ENCODE peak calls at places on chromosomes 4 and X, in eight cellular contexts. Q is lower lobe of right lung, A is suprapubic skin, S is MM.1S, C is ascending aorta, U is OCI-LY7, I is astrocyte, B is spleen. T is an unnamed sample.

GRCh38 chr4:73417973-73418372 is 13.9 kb downstream of the ALB start:
- DNase-seq in Q (no peak), A (no peak), S (no peak), C (no peak), U (no peak), I (no peak), B (no peak), T (no peak)

GRCh38 chr4:181659202-181659601 is 584.0 kb upstream of the TENM3 start:
- DNase-seq in Q (no peak), A (no peak), S (no peak), C (no peak), U (no peak), I (no peak), B (no peak), T (no peak)

GRCh38 chrX:84441143-84441542 is 61.1 kb downstream of the HDX start:
- DNase-seq in Q (no peak), A (no peak), S (no peak), C (no peak), U (no peak), I (peak), B (no peak), T (no peak)

GRCh38 chrX:147958316-147958715 is 22.8 kb upstream of the FMR1NB start:
- DNase-seq in Q (no peak), A (no peak), S (no peak), C (no peak), U (no peak), I (peak), B (no peak), T (peak)

GRCh38 chrX:40444798-40445496 is 135.8 kb upstream of the ATP6AP2 start:
- DNase-seq in Q (no peak), A (no peak), S (no peak), C (no peak), U (no peak), I (no peak), B (no peak), T (no peak)

GRCh38 chrX:53128097-53128749 is 34.3 kb downstream of the KANTR start:
- DNase-seq in Q (no peak), A (no peak), S (no peak), C (no peak), U (no peak), I (peak), B (no peak), T (no peak)

GRCh38 chr4:26237916-26238315 is 82.9 kb upstream of the RBPJ start:
- DNase-seq in Q (no peak), A (no peak), S (no peak), C (no peak), U (no peak), I (no peak), B (no peak), T (no peak)

GRCh38 chrX:119266364-119266995 is 30.4 kb downstream of the PGRMC1 start:
- DNase-seq in Q (no peak), A (no peak), S (peak), C (no peak), U (peak), I (no peak), B (no peak), T (peak)

GRCh38 chrX:23792861-23793553 is 10.0 kb downstream of the SAT1 start:
- DNase-seq in Q (no peak), A (no peak), S (no peak), C (no peak), U (no peak), I (no peak), B (no peak), T (no peak)

GRCh38 chrX:10467793-10468192 is 152.6 kb downstream of the MID1 start:
- DNase-seq in Q (no peak), A (no peak), S (no peak), C (no peak), U (no peak), I (peak), B (no peak), T (no peak)

GRCh38 chrX:46386511-46386910 is 158.7 kb downstream of the ZNF674 start:
- DNase-seq in Q (no peak), A (no peak), S (no peak), C (no peak), U (peak), I (no peak), B (no peak), T (no peak)
- TF ChIP-seq CTCF in Q (no peak), A (no peak), S (peak), C (no peak), U (peak), I (peak), B (no peak), T (no peak)

GRCh38 chr4:6469898-6470501 is 2.4 kb downstream of the PPP2R2C start:
- DNase-seq in Q (no peak), A (no peak), S (no peak), C (no peak), U (no peak), I (no peak), B (peak), T (no peak)

GRCh38 chr4:6472008-6472386 is 417 bp downstream of the PPP2R2C start:
- DNase-seq in Q (no peak), A (peak), S (no peak), C (no peak), U (no peak), I (no peak), B (peak), T (no peak)

GRCh38 chr4:6472387-6473263 is at the start of gene PPP2R2C:
- DNase-seq in Q (no peak), A (peak), S (no peak), C (no peak), U (no peak), I (no peak), B (peak), T (no peak)

GRCh38 chr4:6470502-6471302 is 1.7 kb downstream of the PPP2R2C start:
- DNase-seq in Q (no peak), A (peak), S (no peak), C (no peak), U (no peak), I (peak), B (peak), T (peak)

GRCh38 chr4:6471303-6472007 is 959 bp downstream of the PPP2R2C start:
- DNase-seq in Q (no peak), A (no peak), S (no peak), C (no peak), U (no peak), I (no peak), B (peak), T (no peak)
- H3K27ac ChIP-seq in Q (no peak), A (no peak), S (no peak), C (no peak), U (no peak), I (no peak), B (no peak), T (no peak)

GRCh38 chrX:135596495-135596894 is 76.0 kb downstream of the INTS6L start:
- DNase-seq in Q (peak), A (no peak), S (peak), C (no peak), U (peak), I (no peak), B (peak), T (peak)

GRCh38 chrX:135595543-135595942 is 75.1 kb downstream of the INTS6L start:
- DNase-seq in Q (no peak), A (no peak), S (no peak), C (no peak), U (no peak), I (no peak), B (no peak), T (no peak)

GRCh38 chrX:135591871-135592270 is 71.4 kb downstream of the INTS6L start:
- DNase-seq in Q (no peak), A (no peak), S (no peak), C (no peak), U (no peak), I (no peak), B (no peak), T (no peak)
- TF ChIP-seq CTCF in Q (no peak), A (no peak), S (no peak), C (no peak), U (no peak), I (no peak), B (no peak), T (no peak)

DNA sequence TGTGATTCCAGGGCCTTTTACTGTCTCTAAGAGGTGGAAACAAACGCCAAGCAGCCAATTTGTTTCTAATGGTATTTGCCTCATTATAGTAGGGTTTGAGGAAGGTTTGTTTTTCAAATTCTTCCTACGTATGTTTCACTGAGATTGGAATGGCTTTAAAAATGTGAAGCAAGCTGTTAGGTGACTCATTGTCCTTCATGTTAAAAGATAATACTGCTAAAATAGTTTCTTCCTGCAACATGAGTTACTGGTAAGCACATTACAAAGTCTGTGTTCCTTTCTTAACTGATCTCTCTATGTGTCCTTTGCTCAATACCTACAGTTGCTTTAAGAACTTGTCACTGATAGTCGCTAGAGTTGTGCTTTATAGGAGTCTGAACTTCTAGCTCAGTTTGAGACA is 1183.9 kb downstream of the RPA4 start:
- DNase-seq in Q (no peak), A (no peak), S (no peak), C (no peak), U (no peak), I (peak), B (no peak), T (no peak)
- H3K27ac ChIP-seq in Q (no peak), A (no peak), S (no peak), C (no peak), U (no peak), I (no peak), B (no peak), T (no peak)

DNA sequence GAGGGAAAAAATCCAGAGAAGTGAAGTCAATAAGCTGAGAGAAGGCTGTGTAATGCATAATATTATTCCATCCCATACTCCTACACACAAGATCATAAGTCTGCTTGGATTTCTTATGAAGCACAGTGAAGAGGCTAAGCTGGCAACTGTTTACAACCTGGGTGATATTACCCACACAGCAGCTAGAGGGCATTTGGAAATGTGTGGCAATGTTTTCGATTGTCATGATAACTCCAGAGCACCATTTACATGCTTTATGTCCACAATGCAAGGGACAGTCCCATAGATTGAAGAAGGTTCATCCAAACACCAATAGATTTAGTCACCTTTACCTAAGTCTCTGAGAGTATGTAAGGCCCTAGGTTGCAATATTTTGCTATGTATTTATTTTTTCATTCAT is 412.2 kb downstream of the PPP3CA start:
- DNase-seq in Q (no peak), A (no peak), S (peak), C (no peak), U (peak), I (no peak), B (no peak), T (peak)
- TF ChIP-seq CTCF in Q (no peak), A (no peak), S (peak), C (no peak), U (peak), I (peak), B (peak), T (peak)

GRCh38 chr4:183988874-183989273 is 83.8 kb downstream of the STOX2 start:
- DNase-seq in Q (no peak), A (no peak), S (no peak), C (no peak), U (no peak), I (no peak), B (no peak), T (no peak)

GRCh38 chr4:183989471-183989870 is 84.4 kb downstream of the STOX2 start:
- DNase-seq in Q (no peak), A (no peak), S (no peak), C (no peak), U (no peak), I (peak), B (no peak), T (no peak)

GRCh38 chr4:183986645-183987528 is 81.8 kb downstream of the STOX2 start:
- DNase-seq in Q (no peak), A (no peak), S (no peak), C (no peak), U (no peak), I (no peak), B (no peak), T (peak)

GRCh38 chr4:183987987-183988392 is 82.9 kb downstream of the STOX2 start:
- DNase-seq in Q (peak), A (peak), S (no peak), C (peak), U (no peak), I (peak), B (no peak), T (peak)

DNA sequence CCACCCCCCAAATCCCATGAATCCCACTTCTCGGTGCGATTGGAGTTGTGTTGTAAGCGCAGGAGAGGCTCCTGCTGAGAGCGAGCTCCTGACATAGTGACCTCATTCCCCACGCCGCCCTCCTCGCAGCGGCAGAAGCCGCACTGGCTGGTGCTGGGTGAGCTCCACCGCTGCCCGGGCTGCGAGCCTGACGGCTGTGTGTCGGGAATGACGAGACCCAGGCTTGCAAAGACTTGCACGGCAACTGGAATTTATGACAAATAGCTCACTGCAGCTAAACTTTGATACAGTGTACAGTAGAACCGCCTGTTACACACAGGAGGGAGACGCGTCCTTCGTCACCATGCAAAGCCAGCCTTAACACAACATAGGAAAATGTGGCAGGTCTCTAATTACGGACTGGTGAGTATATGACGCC is 82.4 kb downstream of the STOX2 start:
- DNase-seq in Q (peak), A (peak), S (no peak), C (peak), U (no peak), I (peak), B (no peak), T (peak)
- H3K27ac ChIP-seq in Q (peak), A (peak), S (no peak), C (peak), U (no peak), I (peak), B (no peak), T (peak)

DNA sequence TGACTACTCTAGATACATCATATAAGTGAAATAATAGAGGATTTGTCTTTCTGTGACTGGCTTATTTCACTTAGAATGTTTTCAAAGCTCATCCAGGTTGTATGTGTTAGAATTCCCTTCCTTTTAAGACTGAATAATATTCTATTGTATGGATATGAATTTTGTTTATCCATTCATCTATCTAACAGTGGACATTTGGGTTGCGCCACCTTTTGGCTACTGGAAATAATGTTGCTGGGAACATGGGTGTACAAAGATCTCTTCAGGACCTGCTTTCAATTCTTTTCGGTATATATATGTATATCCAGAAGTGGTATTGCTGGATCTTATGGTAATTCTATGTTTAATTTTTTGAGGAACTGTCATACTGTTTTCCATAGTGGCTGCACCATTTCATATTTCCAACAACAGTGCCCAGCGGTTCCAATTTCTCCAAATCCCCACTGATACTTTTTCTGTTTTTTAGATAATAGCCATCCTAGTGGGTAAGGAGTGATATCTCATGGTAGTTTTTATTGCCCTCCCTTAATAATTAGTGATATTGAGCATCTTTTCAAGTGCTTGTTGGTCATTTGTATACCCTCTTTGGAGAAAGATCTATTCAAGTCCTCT is 3.4 kb upstream of the SCD5 start:
- DNase-seq in Q (no peak), A (no peak), S (no peak), C (no peak), U (peak), I (peak), B (no peak), T (no peak)
- TF ChIP-seq CTCF in Q (peak), A (no peak), S (peak), C (no peak), U (peak), I (peak), B (no peak), T (peak)

DNA sequence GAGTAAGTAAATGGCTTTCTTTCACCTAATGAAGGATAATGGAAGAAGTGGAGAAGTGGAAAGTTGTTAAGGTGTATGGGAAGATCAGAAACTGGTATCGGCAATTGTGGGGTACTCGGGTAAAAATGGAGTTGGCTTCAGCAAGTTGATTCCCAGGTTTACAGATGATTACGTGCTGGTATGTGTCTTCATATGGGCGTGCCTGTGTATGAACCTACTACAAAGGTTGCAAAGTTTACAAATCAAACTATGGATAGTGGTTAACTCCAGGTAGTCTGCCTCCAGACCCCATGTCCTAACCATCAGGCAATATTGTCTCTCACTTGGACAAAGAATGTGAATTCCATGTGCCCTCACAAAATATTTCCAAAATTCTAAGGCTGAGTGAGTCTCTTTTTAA is 778 bp downstream of the TLR3 start:
- DNase-seq in Q (no peak), A (no peak), S (no peak), C (no peak), U (no peak), I (no peak), B (no peak), T (no peak)
- H3K27ac ChIP-seq in Q (peak), A (no peak), S (no peak), C (no peak), U (no peak), I (no peak), B (peak), T (no peak)